ENCODE peak calls at places on chromosomes 7 and 10, in nine cellular contexts. One of them, this sample, is unnamed. For H3K27me3, the result is how much of the 10 kb centered on the place peaks cover.

GRCh38 chr10:82811621-82812020 is 936.6 kb downstream of the NRG3 start:
- DNase-seq in CD8-positive, alpha-beta T cell: no peak
- DNase-seq in body of pancreas: peak
- DNase-seq in brain microvascular endothelial cell: peak
- DNase-seq in lung: no peak
- DNase-seq in cardiac muscle cell: peak
- DNase-seq in PC-3: no peak
- DNase-seq in colonic mucosa: no peak
- DNase-seq in right lobe of liver: no peak
- DNase-seq in this sample: peak

GRCh38 chr10:100986623-100986951 is 710 bp downstream of the MRPL43 start:
- DNase-seq in brain microvascular endothelial cell: no peak
- DNase-seq in colonic mucosa: no peak
- DNase-seq in PC-3: no peak
- DNase-seq in body of pancreas: no peak
- DNase-seq in right lobe of liver: no peak
- DNase-seq in lung: no peak
- DNase-seq in CD8-positive, alpha-beta T cell: no peak
- DNase-seq in cardiac muscle cell: no peak
- DNase-seq in this sample: no peak

GRCh38 chr7:151247016-151247580 is 1.4 kb downstream of the SMARCD3 start:
- DNase-seq in CD8-positive, alpha-beta T cell: no peak
- DNase-seq in right lobe of liver: no peak
- DNase-seq in colonic mucosa: no peak
- DNase-seq in lung: no peak
- DNase-seq in cardiac muscle cell: no peak
- DNase-seq in brain microvascular endothelial cell: no peak
- DNase-seq in PC-3: no peak
- DNase-seq in body of pancreas: no peak
- DNase-seq in this sample: no peak

GRCh38 chr10:68550747-68551411 is 9.3 kb upstream of the TET1 start:
- DNase-seq in brain microvascular endothelial cell: peak
- DNase-seq in PC-3: peak
- DNase-seq in CD8-positive, alpha-beta T cell: peak
- DNase-seq in colonic mucosa: peak
- DNase-seq in body of pancreas: peak
- DNase-seq in lung: peak
- DNase-seq in right lobe of liver: no peak
- DNase-seq in cardiac muscle cell: peak
- DNase-seq in this sample: peak

GRCh38 chr10:84225424-84226173 is at the start of gene LRIT2:
- DNase-seq in colonic mucosa: no peak
- DNase-seq in cardiac muscle cell: no peak
- DNase-seq in body of pancreas: no peak
- DNase-seq in lung: no peak
- DNase-seq in brain microvascular endothelial cell: no peak
- DNase-seq in CD8-positive, alpha-beta T cell: no peak
- DNase-seq in right lobe of liver: no peak
- DNase-seq in PC-3: no peak
- DNase-seq in this sample: no peak

GRCh38 chr7:157771689-157772088 is 434.9 kb downstream of the DNAJB6 start:
- DNase-seq in PC-3: no peak
- DNase-seq in cardiac muscle cell: no peak
- DNase-seq in CD8-positive, alpha-beta T cell: no peak
- DNase-seq in right lobe of liver: no peak
- DNase-seq in lung: no peak
- DNase-seq in brain microvascular endothelial cell: no peak
- DNase-seq in colonic mucosa: no peak
- DNase-seq in body of pancreas: no peak
- DNase-seq in this sample: no peak

GRCh38 chr10:11908991-11909390 is 85.8 kb downstream of the PROSER2 start:
- DNase-seq in right lobe of liver: peak
- DNase-seq in PC-3: no peak
- DNase-seq in cardiac muscle cell: no peak
- DNase-seq in brain microvascular endothelial cell: no peak
- DNase-seq in CD8-positive, alpha-beta T cell: no peak
- DNase-seq in lung: no peak
- DNase-seq in colonic mucosa: no peak
- DNase-seq in body of pancreas: no peak
- DNase-seq in this sample: no peak

GRCh38 chr7:85261341-85261740 is 74.5 kb upstream of the SEMA3D start:
- DNase-seq in cardiac muscle cell: peak
- DNase-seq in colonic mucosa: no peak
- DNase-seq in CD8-positive, alpha-beta T cell: no peak
- DNase-seq in lung: no peak
- DNase-seq in brain microvascular endothelial cell: peak
- DNase-seq in body of pancreas: no peak
- DNase-seq in PC-3: no peak
- DNase-seq in right lobe of liver: no peak
- DNase-seq in this sample: no peak

GRCh38 chr7:71661671-71662224 is 529.8 kb downstream of the GALNT17 start:
- DNase-seq in cardiac muscle cell: no peak
- DNase-seq in colonic mucosa: no peak
- DNase-seq in lung: no peak
- DNase-seq in right lobe of liver: no peak
- DNase-seq in PC-3: no peak
- DNase-seq in brain microvascular endothelial cell: no peak
- DNase-seq in body of pancreas: no peak
- DNase-seq in CD8-positive, alpha-beta T cell: no peak
- DNase-seq in this sample: no peak
- H3K27me3 ChIP-seq in cardiac muscle cell: under half
- H3K27me3 ChIP-seq in colonic mucosa: under half
- H3K27me3 ChIP-seq in lung: under half
- H3K27me3 ChIP-seq in right lobe of liver: under half
- H3K27me3 ChIP-seq in PC-3: under half
- H3K27me3 ChIP-seq in brain microvascular endothelial cell: under half
- H3K27me3 ChIP-seq in body of pancreas: under half
- H3K27me3 ChIP-seq in CD8-positive, alpha-beta T cell: under half
- H3K27me3 ChIP-seq in this sample: under half

GRCh38 chr10:119358140-119358512 is 150.8 kb downstream of the GRK5 start:
- DNase-seq in colonic mucosa: no peak
- DNase-seq in cardiac muscle cell: no peak
- DNase-seq in body of pancreas: no peak
- DNase-seq in CD8-positive, alpha-beta T cell: no peak
- DNase-seq in brain microvascular endothelial cell: no peak
- DNase-seq in right lobe of liver: no peak
- DNase-seq in PC-3: no peak
- DNase-seq in lung: no peak
- DNase-seq in this sample: no peak

GRCh38 chr10:119353438-119353837 is 146.1 kb downstream of the GRK5 start:
- DNase-seq in CD8-positive, alpha-beta T cell: no peak
- DNase-seq in right lobe of liver: no peak
- DNase-seq in lung: no peak
- DNase-seq in body of pancreas: no peak
- DNase-seq in cardiac muscle cell: no peak
- DNase-seq in colonic mucosa: no peak
- DNase-seq in brain microvascular endothelial cell: no peak
- DNase-seq in PC-3: no peak
- DNase-seq in this sample: no peak

GRCh38 chr10:119358567-119358966 is 151.2 kb downstream of the GRK5 start:
- DNase-seq in brain microvascular endothelial cell: no peak
- DNase-seq in CD8-positive, alpha-beta T cell: no peak
- DNase-seq in colonic mucosa: no peak
- DNase-seq in right lobe of liver: no peak
- DNase-seq in body of pancreas: no peak
- DNase-seq in PC-3: no peak
- DNase-seq in cardiac muscle cell: no peak
- DNase-seq in lung: no peak
- DNase-seq in this sample: no peak

GRCh38 chr10:119357389-119358139 is 150.2 kb downstream of the GRK5 start:
- DNase-seq in cardiac muscle cell: no peak
- DNase-seq in right lobe of liver: peak
- DNase-seq in body of pancreas: no peak
- DNase-seq in lung: no peak
- DNase-seq in CD8-positive, alpha-beta T cell: no peak
- DNase-seq in brain microvascular endothelial cell: no peak
- DNase-seq in PC-3: no peak
- DNase-seq in colonic mucosa: no peak
- DNase-seq in this sample: no peak

DNA sequence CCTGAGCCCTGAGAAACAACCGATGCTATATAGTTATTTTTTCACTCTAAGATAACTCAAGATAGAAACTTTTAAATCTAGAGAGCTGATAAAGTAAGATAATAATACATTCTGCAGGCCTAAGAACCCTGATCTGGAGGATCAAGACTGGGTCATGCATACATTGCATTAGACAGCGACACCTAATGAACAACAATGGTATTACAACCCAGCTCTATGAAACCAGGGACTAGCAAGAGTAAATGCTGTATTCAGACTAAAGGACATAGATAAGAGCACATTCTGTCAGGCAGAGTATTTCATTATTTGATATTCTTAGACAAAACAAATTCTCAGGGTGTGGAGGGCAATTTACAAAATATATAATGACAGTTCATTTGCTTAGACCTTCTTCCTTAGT is 148.6 kb downstream of the GRK5 start:
- DNase-seq in CD8-positive, alpha-beta T cell: no peak
- DNase-seq in PC-3: peak
- DNase-seq in right lobe of liver: no peak
- DNase-seq in brain microvascular endothelial cell: no peak
- DNase-seq in body of pancreas: no peak
- DNase-seq in colonic mucosa: no peak
- DNase-seq in cardiac muscle cell: no peak
- DNase-seq in lung: no peak
- DNase-seq in this sample: no peak
- TF ChIP-seq CTCF in CD8-positive, alpha-beta T cell: peak
- TF ChIP-seq CTCF in PC-3: peak
- TF ChIP-seq CTCF in right lobe of liver: peak
- TF ChIP-seq CTCF in brain microvascular endothelial cell: peak
- TF ChIP-seq CTCF in body of pancreas: no peak
- TF ChIP-seq CTCF in colonic mucosa: no peak
- TF ChIP-seq CTCF in cardiac muscle cell: peak
- TF ChIP-seq CTCF in lung: no peak
- TF ChIP-seq CTCF in this sample: peak

GRCh38 chr10:74292871-74293427 is 141.9 kb downstream of the ADK start:
- DNase-seq in cardiac muscle cell: peak
- DNase-seq in body of pancreas: no peak
- DNase-seq in brain microvascular endothelial cell: peak
- DNase-seq in lung: no peak
- DNase-seq in PC-3: peak
- DNase-seq in colonic mucosa: no peak
- DNase-seq in right lobe of liver: no peak
- DNase-seq in CD8-positive, alpha-beta T cell: no peak
- DNase-seq in this sample: no peak

GRCh38 chr10:74293686-74294365 is 142.8 kb downstream of the ADK start:
- DNase-seq in cardiac muscle cell: peak
- DNase-seq in colonic mucosa: no peak
- DNase-seq in CD8-positive, alpha-beta T cell: no peak
- DNase-seq in PC-3: peak
- DNase-seq in lung: no peak
- DNase-seq in right lobe of liver: no peak
- DNase-seq in body of pancreas: peak
- DNase-seq in brain microvascular endothelial cell: peak
- DNase-seq in this sample: no peak

GRCh38 chr10:74290703-74291102 is 139.7 kb downstream of the ADK start:
- DNase-seq in colonic mucosa: no peak
- DNase-seq in brain microvascular endothelial cell: no peak
- DNase-seq in cardiac muscle cell: peak
- DNase-seq in right lobe of liver: no peak
- DNase-seq in lung: no peak
- DNase-seq in body of pancreas: no peak
- DNase-seq in PC-3: peak
- DNase-seq in CD8-positive, alpha-beta T cell: no peak
- DNase-seq in this sample: no peak

GRCh38 chr10:74289172-74289571 is 138.2 kb downstream of the ADK start:
- DNase-seq in colonic mucosa: no peak
- DNase-seq in body of pancreas: no peak
- DNase-seq in PC-3: no peak
- DNase-seq in right lobe of liver: no peak
- DNase-seq in cardiac muscle cell: no peak
- DNase-seq in lung: no peak
- DNase-seq in CD8-positive, alpha-beta T cell: no peak
- DNase-seq in brain microvascular endothelial cell: no peak
- DNase-seq in this sample: no peak

GRCh38 chr10:74289956-74290355 is 138.9 kb downstream of the ADK start:
- DNase-seq in body of pancreas: no peak
- DNase-seq in brain microvascular endothelial cell: no peak
- DNase-seq in lung: no peak
- DNase-seq in cardiac muscle cell: peak
- DNase-seq in colonic mucosa: no peak
- DNase-seq in CD8-positive, alpha-beta T cell: no peak
- DNase-seq in PC-3: no peak
- DNase-seq in right lobe of liver: no peak
- DNase-seq in this sample: no peak
- H3K4me3 ChIP-seq in body of pancreas: no peak
- H3K4me3 ChIP-seq in brain microvascular endothelial cell: no peak
- H3K4me3 ChIP-seq in lung: no peak
- H3K4me3 ChIP-seq in cardiac muscle cell: no peak
- H3K4me3 ChIP-seq in colonic mucosa: no peak
- H3K4me3 ChIP-seq in CD8-positive, alpha-beta T cell: no peak
- H3K4me3 ChIP-seq in PC-3: no peak
- H3K4me3 ChIP-seq in right lobe of liver: no peak
- H3K4me3 ChIP-seq in this sample: no peak

GRCh38 chr10:76970795-76971519 is 666.7 kb downstream of the KCNMA1 start:
- DNase-seq in cardiac muscle cell: no peak
- DNase-seq in CD8-positive, alpha-beta T cell: no peak
- DNase-seq in PC-3: no peak
- DNase-seq in colonic mucosa: no peak
- DNase-seq in lung: no peak
- DNase-seq in brain microvascular endothelial cell: no peak
- DNase-seq in body of pancreas: no peak
- DNase-seq in right lobe of liver: no peak
- DNase-seq in this sample: no peak

GRCh38 chr10:76975131-76975530 is 662.5 kb downstream of the KCNMA1 start:
- DNase-seq in colonic mucosa: no peak
- DNase-seq in body of pancreas: no peak
- DNase-seq in right lobe of liver: no peak
- DNase-seq in cardiac muscle cell: no peak
- DNase-seq in lung: no peak
- DNase-seq in PC-3: no peak
- DNase-seq in CD8-positive, alpha-beta T cell: no peak
- DNase-seq in brain microvascular endothelial cell: no peak
- DNase-seq in this sample: no peak

GRCh38 chr10:76971565-76972170 is 665.9 kb downstream of the KCNMA1 start:
- DNase-seq in lung: no peak
- DNase-seq in CD8-positive, alpha-beta T cell: no peak
- DNase-seq in colonic mucosa: no peak
- DNase-seq in cardiac muscle cell: no peak
- DNase-seq in body of pancreas: no peak
- DNase-seq in right lobe of liver: no peak
- DNase-seq in PC-3: no peak
- DNase-seq in brain microvascular endothelial cell: no peak
- DNase-seq in this sample: no peak

GRCh38 chr10:76973515-76974289 is 663.9 kb downstream of the KCNMA1 start:
- DNase-seq in body of pancreas: no peak
- DNase-seq in right lobe of liver: no peak
- DNase-seq in CD8-positive, alpha-beta T cell: no peak
- DNase-seq in colonic mucosa: no peak
- DNase-seq in PC-3: peak
- DNase-seq in brain microvascular endothelial cell: no peak
- DNase-seq in cardiac muscle cell: peak
- DNase-seq in lung: no peak
- DNase-seq in this sample: no peak

GRCh38 chr10:76973091-76973514 is 664.5 kb downstream of the KCNMA1 start:
- DNase-seq in CD8-positive, alpha-beta T cell: no peak
- DNase-seq in body of pancreas: no peak
- DNase-seq in cardiac muscle cell: no peak
- DNase-seq in right lobe of liver: no peak
- DNase-seq in brain microvascular endothelial cell: no peak
- DNase-seq in lung: no peak
- DNase-seq in colonic mucosa: no peak
- DNase-seq in PC-3: no peak
- DNase-seq in this sample: no peak
- H3K27me3 ChIP-seq in CD8-positive, alpha-beta T cell: under half
- H3K27me3 ChIP-seq in body of pancreas: under half
- H3K27me3 ChIP-seq in cardiac muscle cell: under half
- H3K27me3 ChIP-seq in right lobe of liver: under half
- H3K27me3 ChIP-seq in brain microvascular endothelial cell: under half
- H3K27me3 ChIP-seq in lung: under half
- H3K27me3 ChIP-seq in colonic mucosa: under half
- H3K27me3 ChIP-seq in PC-3: under half
- H3K27me3 ChIP-seq in this sample: under half

GRCh38 chr7:117212969-117213877 is 109.6 kb downstream of the WNT2 start:
- DNase-seq in cardiac muscle cell: peak
- DNase-seq in brain microvascular endothelial cell: peak
- DNase-seq in colonic mucosa: peak
- DNase-seq in body of pancreas: peak
- DNase-seq in PC-3: peak
- DNase-seq in right lobe of liver: peak
- DNase-seq in lung: peak
- DNase-seq in CD8-positive, alpha-beta T cell: peak
- DNase-seq in this sample: peak
- TF ChIP-seq CTCF in cardiac muscle cell: peak
- TF ChIP-seq CTCF in brain microvascular endothelial cell: peak
- TF ChIP-seq CTCF in colonic mucosa: peak
- TF ChIP-seq CTCF in body of pancreas: peak
- TF ChIP-seq CTCF in PC-3: peak
- TF ChIP-seq CTCF in right lobe of liver: peak
- TF ChIP-seq CTCF in lung: peak
- TF ChIP-seq CTCF in CD8-positive, alpha-beta T cell: peak
- TF ChIP-seq CTCF in this sample: peak